ENCODE peak calls at places on chromosomes 12 and 14, in five cellular contexts. G is MCF 10A, C is pons, P is HCT116, L is germinal center. S is an unnamed sample.

GRCh38 chr14:95460647-95461478 is 55.6 kb downstream of the SYNE3 start:
- DNase-seq in L (no peak), C (peak; percentile 90), G (peak; percentile 89), P (peak; percentile 37), S (no peak)

GRCh38 chr12:67543371-67543770 is 105.2 kb upstream of the DYRK2 start:
- DNase-seq in G (no peak), L (no peak), C (no peak), P (no peak), S (no peak)

GRCh38 chr12:117890137-117890536 is 78.7 kb downstream of the KSR2 start:
- DNase-seq in P (no peak), G (peak; percentile 2), L (no peak), C (no peak), S (no peak)

GRCh38 chr14:25833341-25834121 is 764.3 kb downstream of the NOVA1 start:
- DNase-seq in C (peak; percentile 85), L (no peak), G (peak; percentile 8), P (no peak), S (no peak)

GRCh38 chr12:118220697-118221096 is 84.8 kb downstream of the PEBP1 start:
- DNase-seq in G (no peak), C (no peak), P (no peak), L (no peak), S (no peak)

GRCh38 chr12:58481811-58482210 is 438.5 kb downstream of the LRIG3 start:
- DNase-seq in P (no peak), C (no peak), G (no peak), L (no peak), S (no peak)

GRCh38 chr14:99645545-99646505 is 896 bp downstream of the HHIPL1 start:
- DNase-seq in C (no peak), G (no peak), P (no peak), L (no peak), S (no peak)

GRCh38 chr12:104295954-104296353 is 7.6 kb upstream of the EID3 start:
- DNase-seq in P (no peak), C (no peak), L (no peak), G (no peak), S (no peak)

GRCh38 chr14:96184737-96185136 is 19.9 kb upstream of the BDKRB2 start:
- DNase-seq in C (no peak), P (no peak), L (no peak), G (no peak), S (no peak)

GRCh38 chr12:2912216-2912575 is 21.5 kb downstream of the TULP3 start:
- DNase-seq in G (no peak), P (no peak), C (no peak), L (no peak), S (no peak)

GRCh38 chr12:40515041-40515825 is 177.0 kb upstream of the CNTN1 start:
- DNase-seq in L (no peak), P (no peak), G (no peak), C (no peak), S (peak; percentile 3)

GRCh38 chr14:97277711-97278110 is 480.5 kb downstream of the VRK1 start:
- DNase-seq in C (no peak), P (no peak), G (no peak), L (no peak), S (no peak)

GRCh38 chr14:89669209-89669608 is 252.2 kb upstream of the FOXN3 start:
- DNase-seq in G (no peak), C (peak; percentile 56), L (no peak), P (no peak), S (no peak)

GRCh38 chr14:99668998-99669314 is 15.1 kb upstream of the CYP46A1 start:
- DNase-seq in L (no peak), C (no peak), G (no peak), P (no peak), S (no peak)

GRCh38 chr12:93912086-93912733 is 235.0 kb downstream of the CRADD start:
- DNase-seq in L (no peak), C (no peak), G (no peak), P (no peak), S (no peak)

GRCh38 chr14:94011795-94012194 is 14.3 kb upstream of the OTUB2 start:
- DNase-seq in L (no peak), C (no peak), P (no peak), G (peak; percentile 30), S (no peak)

GRCh38 chr12:13799574-13799973 is 181.8 kb downstream of the GRIN2B start:
- DNase-seq in G (no peak), P (no peak), C (no peak), L (no peak), S (no peak)

GRCh38 chr12:107760207-107760816 is 625 bp downstream of the PRDM4 start:
- DNase-seq in P (no peak), L (peak; percentile 38), C (no peak), G (peak; percentile 33), S (no peak)

GRCh38 chr12:128323526-128323925 is 56.6 kb downstream of the TMEM132C start:
- DNase-seq in C (no peak), P (no peak), L (no peak), G (no peak), S (no peak)

GRCh38 chr12:1605129-1606020 is 11.0 kb upstream of the FBXL14 start:
- DNase-seq in P (peak; percentile 78), C (peak; percentile 91), G (peak; percentile 83), L (peak; percentile 67), S (no peak)

GRCh38 chr14:93120522-93120921 is 4.8 kb upstream of the ITPK1 start:
- DNase-seq in P (no peak), G (no peak), C (no peak), L (no peak), S (no peak)

GRCh38 chr12:26711569-26711968 is 121.4 kb downstream of the ITPR2 start:
- DNase-seq in P (no peak), C (peak; percentile 21), L (no peak), G (no peak), S (no peak)

GRCh38 chr12:64534672-64535199 is 75.6 kb upstream of the RASSF3 start:
- DNase-seq in L (no peak), G (no peak), P (no peak), C (no peak), S (no peak)

GRCh38 chr14:79972230-79972629 is 239.1 kb downstream of the DIO2 start:
- DNase-seq in P (no peak), L (no peak), C (no peak), G (no peak), S (no peak)

GRCh38 chr12:49946086-49946485 is 4.5 kb upstream of the AQP2 start:
- DNase-seq in G (no peak), L (no peak), C (no peak), P (no peak), S (no peak)

GRCh38 chr14:52400846-52401245 is 86.7 kb downstream of the PTGER2 start:
- DNase-seq in L (no peak), G (no peak), P (no peak), C (no peak), S (no peak)

GRCh38 chr12:132285311-132285741 is 44.1 kb downstream of the GALNT9 start:
- DNase-seq in P (no peak), C (no peak), G (peak; percentile 16), L (no peak), S (no peak)

GRCh38 chr14:65501328-65501727 is 88.8 kb downstream of the FUT8 start:
- DNase-seq in P (no peak), G (no peak), C (no peak), L (no peak), S (no peak)

GRCh38 chr12:94073441-94074051 is 74.8 kb upstream of the PLXNC1 start:
- DNase-seq in L (no peak), G (no peak), P (no peak), C (no peak), S (no peak)

GRCh38 chr12:69059465-69060457 is 126.8 kb upstream of the CPM start:
- DNase-seq in C (no peak), G (peak; percentile 93), P (peak; percentile 86), L (no peak), S (no peak)

GRCh38 chr12:49057888-49058287 is 2.7 kb downstream of the KMT2D start:
- DNase-seq in G (no peak), L (no peak), P (no peak), C (no peak), S (no peak)

GRCh38 chr14:64411001-64411400 is 22.8 kb downstream of the MTHFD1 start:
- DNase-seq in G (no peak), P (no peak), L (no peak), C (no peak), S (no peak)

GRCh38 chr12:11513288-11513687 is 117.9 kb upstream of the PRB2 start:
- DNase-seq in P (peak; percentile 23), G (peak; percentile 38), C (no peak), L (no peak), S (no peak)

GRCh38 chr12:89400415-89400814 is 48.1 kb upstream of the DUSP6 start:
- DNase-seq in P (no peak), L (no peak), G (no peak), C (no peak), S (no peak)

GRCh38 chr14:104545151-104545931 is 34.2 kb upstream of the C14orf180 start:
- DNase-seq in L (no peak), C (peak; percentile 26), G (no peak), P (no peak), S (no peak)

GRCh38 chr12:124341645-124342069 is 46.8 kb downstream of the RFLNA start:
- DNase-seq in P (no peak), L (no peak), C (no peak), G (no peak), S (no peak)

GRCh38 chr12:89369166-89369565 is 16.9 kb upstream of the DUSP6 start:
- DNase-seq in C (no peak), G (no peak), L (no peak), P (no peak), S (no peak)

GRCh38 chr14:54206477-54206876 is 190.3 kb upstream of the CDKN3 start:
- DNase-seq in G (peak; percentile 37), C (no peak), P (no peak), L (no peak), S (no peak)

GRCh38 chr14:75482366-75482765 is 39.9 kb upstream of the BATF start:
- DNase-seq in L (no peak), C (no peak), P (no peak), G (no peak), S (no peak)

GRCh38 chr14:68470361-68470760 is 322.5 kb downstream of the ZFP36L1 start:
- DNase-seq in L (no peak), G (peak; percentile 29), C (no peak), P (no peak), S (no peak)